ENCODE peak calls at places on chromosomes 11 and 22, in six cellular contexts. C is spleen, W is fibroblast of mammary gland, N is right cardiac atrium, H is lower leg skin, O is cardiac fibroblast. I is an unnamed sample.

GRCh38 chr22:19732403-19733113 is 9.2 kb downstream of the GP1BB start:
- DNase-seq in N (no peak), W (no peak), H (no peak), C (no peak), O (no peak), I (no peak)

GRCh38 chr11:58632510-58632909 is 10.0 kb downstream of the CNTF start:
- DNase-seq in N (no peak), O (no peak), H (no peak), W (no peak), C (no peak), I (no peak)

GRCh38 chr11:24585192-24585591 is 88.3 kb downstream of the LUZP2 start:
- DNase-seq in O (peak; percentile 13), C (no peak), H (no peak), W (no peak), N (no peak), I (no peak)

GRCh38 chr11:107182983-107183382 is 164.7 kb upstream of the GUCY1A2 start:
- DNase-seq in N (no peak), W (no peak), C (no peak), O (no peak), H (no peak), I (no peak)

GRCh38 chr22:36343720-36344105 is 44.1 kb downstream of the MYH9 start:
- DNase-seq in O (no peak), H (no peak), N (peak; percentile 56), W (no peak), C (no peak), I (no peak)

GRCh38 chr11:64250875-64251721 is at the start of gene PLCB3:
- DNase-seq in W (no peak), N (peak; percentile 85), O (peak; percentile 61), C (peak; percentile 92), H (no peak), I (peak; percentile 53)

GRCh38 chr11:63918576-63919171 is 1.7 kb upstream of the RCOR2 start:
- DNase-seq in O (no peak), H (no peak), W (no peak), N (peak; percentile 71), C (no peak), I (no peak)

GRCh38 chr22:36546932-36547331 is 18.0 kb upstream of the EIF3D start:
- DNase-seq in C (no peak), O (peak; percentile 35), N (no peak), W (peak; percentile 85), H (no peak), I (no peak)

GRCh38 chr11:23540101-23540561 is 679.9 kb upstream of the CCDC179 start:
- DNase-seq in N (no peak), O (peak; percentile 49), W (peak; percentile 42), H (no peak), C (no peak), I (no peak)

GRCh38 chr11:80668039-80668438 is 1227.2 kb upstream of the TENM4 start:
- DNase-seq in N (no peak), H (no peak), C (no peak), O (no peak), W (no peak), I (no peak)

GRCh38 chr11:120125005-120125404 is 12.9 kb downstream of the TRIM29 start:
- DNase-seq in W (peak; percentile 81), N (no peak), O (no peak), H (peak; percentile 87), C (no peak), I (peak; percentile 75)

GRCh38 chr11:84091212-84091986 is 805.2 kb upstream of the CCDC90B start:
- DNase-seq in O (no peak), N (no peak), H (no peak), C (no peak), W (no peak), I (no peak)

DNA sequence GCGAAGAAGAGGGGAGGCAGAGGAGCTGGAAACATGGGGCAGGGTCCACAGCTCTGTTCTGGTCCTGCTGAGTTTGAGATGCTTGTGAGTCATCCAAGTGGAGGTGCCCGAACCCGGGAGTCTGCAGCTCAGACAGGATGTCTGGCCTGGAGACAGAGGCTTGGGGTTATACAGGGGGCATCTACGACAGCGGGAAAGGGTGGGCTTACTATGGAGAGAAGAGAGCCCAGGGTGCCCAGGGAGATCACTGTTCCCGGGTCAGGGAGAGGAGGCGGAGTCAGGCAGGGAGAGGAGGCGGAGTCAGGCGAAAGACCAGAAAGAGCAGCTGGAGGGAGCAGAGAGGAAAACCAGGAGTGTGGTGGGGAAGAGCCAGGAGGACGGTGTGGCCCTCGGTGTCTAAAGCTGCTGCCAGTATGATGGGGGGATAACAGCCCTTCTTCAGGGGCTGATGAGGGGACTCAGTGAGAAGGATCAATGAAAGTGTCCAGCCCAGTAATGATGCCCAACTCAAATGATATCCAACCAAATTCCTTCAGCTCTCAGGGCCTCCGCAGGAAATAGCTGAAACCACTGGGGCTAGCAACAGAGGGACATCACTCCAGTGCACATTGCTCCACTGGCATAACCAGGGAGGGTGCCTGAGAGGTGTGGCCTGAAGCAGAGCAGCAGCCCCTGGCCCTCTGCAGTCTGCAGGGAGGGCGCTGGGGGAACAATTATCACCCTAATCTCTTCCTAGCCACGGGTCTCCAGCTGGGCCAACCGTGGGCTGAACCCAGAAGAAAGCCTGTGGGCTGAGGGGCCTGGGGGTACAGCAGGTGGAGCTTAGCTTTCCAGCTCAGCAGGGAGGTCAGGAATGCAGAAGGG is 2.6 kb upstream of the LTBP3 start:
- DNase-seq in O (peak; percentile 76), W (peak; percentile 64), C (no peak), H (no peak), N (peak; percentile 88), I (no peak)
- H3K4me3 ChIP-seq in O (no peak overlapping the region), W (no peak overlapping the region), C (no peak overlapping the region), H (no peak overlapping the region), N (no peak overlapping the region), I (no peak overlapping the region)

GRCh38 chr11:1439341-1439740 is 47.2 kb downstream of the MOB2 start:
- DNase-seq in H (no peak), W (no peak), N (no peak), O (no peak), C (no peak), I (no peak)
- H3K4me3 ChIP-seq in H (no peak overlapping the region), W (no peak overlapping the region), N (no peak overlapping the region), O (no peak overlapping the region), C (no peak overlapping the region), I (no peak overlapping the region)

GRCh38 chr11:114058026-114058706 is 1.3 kb upstream of the ZBTB16 start:
- DNase-seq in N (no peak), H (no peak), C (no peak), O (peak; percentile 54), W (peak; percentile 63), I (no peak)
- H3K4me3 ChIP-seq in N (peak overlapping the region; percentile 98), H (no peak overlapping the region), C (no peak overlapping the region), O (peak overlapping the region; percentile 88), W (peak overlapping the region; percentile 61), I (no peak overlapping the region)

GRCh38 chr11:46335858-46336600 is 11.2 kb upstream of the DGKZ start:
- DNase-seq in W (peak; percentile 19), N (peak; percentile 42), O (no peak), H (no peak), C (no peak), I (no peak)
- H3K4me3 ChIP-seq in W (no peak overlapping the region), N (no peak overlapping the region), O (no peak overlapping the region), H (no peak overlapping the region), C (no peak overlapping the region), I (no peak overlapping the region)

DNA sequence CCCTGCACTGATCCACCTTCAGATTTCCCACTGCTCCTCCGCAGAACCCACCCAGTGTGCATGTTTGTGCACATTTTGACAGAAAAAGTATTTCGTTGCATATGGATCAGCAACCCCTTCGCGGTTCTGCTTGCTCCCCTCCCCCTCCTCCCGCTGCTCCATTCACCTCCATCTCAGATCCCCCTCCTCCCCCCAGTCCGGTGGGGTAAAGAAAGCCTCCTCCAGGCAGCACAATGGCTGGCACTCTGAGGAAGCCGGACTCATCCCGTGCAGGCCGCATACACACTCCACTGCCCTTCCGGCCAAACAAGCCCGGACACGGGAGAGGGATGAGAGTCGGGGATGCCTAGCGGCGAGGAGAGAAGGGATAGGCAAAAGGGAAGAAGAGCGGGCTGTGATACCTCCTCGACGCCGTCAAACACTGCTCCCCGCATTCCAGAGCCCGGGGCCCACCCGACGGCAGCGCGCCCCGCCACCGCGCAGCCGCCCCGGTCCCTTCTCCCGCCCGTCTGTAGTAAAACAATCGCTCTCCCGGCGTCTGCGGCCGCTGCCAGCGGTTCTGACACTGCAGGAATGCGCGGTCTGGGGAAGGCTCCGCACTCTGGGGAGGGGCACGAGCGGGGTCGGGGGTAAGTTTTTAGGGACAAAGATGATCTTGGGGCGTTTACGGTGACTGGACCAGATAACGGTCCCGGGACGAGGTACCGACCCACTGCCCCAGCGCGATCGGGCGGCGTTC is 909 bp downstream of the FEZ1 start:
- DNase-seq in W (peak; percentile 33), N (peak; percentile 81), O (peak; percentile 49), H (no peak), C (peak; percentile 79), I (peak; percentile 51)
- H3K4me3 ChIP-seq in W (peak overlapping the region; percentile 58), N (peak overlapping the region; percentile 81), O (peak overlapping the region; percentile 71), H (peak overlapping the region; percentile 53), C (peak overlapping the region; percentile 58), I (peak overlapping the region; percentile 53)

GRCh38 chr11:130817608-130817944 is 98.7 kb downstream of the SNX19 start:
- DNase-seq in C (no peak), H (no peak), O (peak; percentile 56), W (peak; percentile 84), N (no peak), I (no peak)

GRCh38 chr11:130816941-130817607 is 99.2 kb downstream of the SNX19 start:
- DNase-seq in C (no peak), W (peak; percentile 84), O (no peak), N (no peak), H (no peak), I (no peak)

GRCh38 chr11:130815921-130816320 is 100.4 kb downstream of the SNX19 start:
- DNase-seq in C (no peak), O (no peak), W (no peak), H (no peak), N (no peak), I (no peak)

GRCh38 chr11:130815074-130815802 is 101.0 kb downstream of the SNX19 start:
- DNase-seq in W (no peak), C (no peak), O (no peak), H (no peak), N (no peak), I (no peak)

DNA sequence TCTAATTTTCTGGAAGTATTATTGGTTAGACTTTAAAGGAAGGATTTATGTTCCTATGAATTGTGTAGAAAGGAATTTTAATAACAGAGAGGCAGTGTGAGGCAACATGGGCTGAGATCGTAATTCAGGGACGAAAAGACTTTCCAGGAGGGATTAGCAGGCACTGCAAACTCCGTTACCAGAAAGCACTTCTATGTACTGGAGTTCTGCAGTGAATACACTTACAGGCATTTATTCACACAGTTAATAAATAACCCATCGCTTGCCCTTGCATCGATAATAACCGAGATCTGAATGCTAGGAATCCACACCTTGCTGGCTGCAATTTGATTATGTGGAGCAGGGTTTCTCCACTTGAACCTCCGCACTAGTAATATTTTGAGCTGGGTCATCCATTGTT is 99.8 kb downstream of the SNX19 start:
- DNase-seq in W (peak; percentile 45), H (no peak), O (no peak), N (no peak), C (no peak), I (no peak)
- H3K4me3 ChIP-seq in W (no peak overlapping the region), H (no peak overlapping the region), O (no peak overlapping the region), N (no peak overlapping the region), C (no peak overlapping the region), I (no peak overlapping the region)

GRCh38 chr22:20866716-20867115 is 7.9 kb downstream of the SNAP29 start:
- DNase-seq in O (no peak), N (no peak), W (no peak), H (no peak), C (no peak), I (no peak)
- H3K4me3 ChIP-seq in O (no peak overlapping the region), N (no peak overlapping the region), W (no peak overlapping the region), H (no peak overlapping the region), C (no peak overlapping the region), I (no peak overlapping the region)

GRCh38 chr11:124891390-124891861 is 6.2 kb downstream of the ROBO4 start:
- DNase-seq in C (no peak), H (no peak), W (no peak), O (no peak), N (peak; percentile 89), I (no peak)
- H3K4me3 ChIP-seq in C (no peak overlapping the region), H (no peak overlapping the region), W (no peak overlapping the region), O (no peak overlapping the region), N (no peak overlapping the region), I (no peak overlapping the region)

GRCh38 chr11:1013628-1013935 is 22.9 kb downstream of the MUC6 start:
- DNase-seq in O (no peak), C (no peak), W (no peak), H (no peak), N (no peak), I (no peak)
- H3K4me3 ChIP-seq in O (no peak overlapping the region), C (no peak overlapping the region), W (no peak overlapping the region), H (no peak overlapping the region), N (no peak overlapping the region), I (no peak overlapping the region)